ENCODE peak calls at places on chromosomes 6 and 20, in four cellular contexts. M is epithelial cell of proximal tubule, K is AG09319, J is foreskin fibroblast. F is an unnamed sample.

GRCh38 chr6:31356216-31356945 is 598 bp downstream of the HLA-B start:
- DNase-seq in K (no peak), M (no peak), J (no peak), F (no peak)

GRCh38 chr6:148799647-148800046 is 52.8 kb downstream of the UST start:
- DNase-seq in M (no peak), J (no peak), K (no peak), F (no peak)

GRCh38 chr20:47487175-47487917 is 14.3 kb upstream of the NCOA3 start:
- DNase-seq in J (no peak), M (no peak), K (no peak), F (no peak)

GRCh38 chr6:99822741-99823512 is 171.1 kb downstream of the MCHR2 start:
- DNase-seq in M (peak), K (peak), J (peak), F (peak)

GRCh38 chr20:16898433-16898832 is 150.3 kb downstream of the OTOR start:
- DNase-seq in M (no peak), J (peak), K (no peak), F (no peak)

GRCh38 chr20:8912731-8913130 is 156.2 kb upstream of the PLCB4 start:
- DNase-seq in J (no peak), K (no peak), M (no peak), F (no peak)

GRCh38 chr6:37077459-37078296 is 72.2 kb downstream of the FGD2 start:
- DNase-seq in K (peak), M (no peak), J (peak), F (peak)

GRCh38 chr20:63778034-63778752 is 38.6 kb downstream of the SLC2A4RG start:
- DNase-seq in J (no peak), M (no peak), K (no peak), F (no peak)

GRCh38 chr20:10609276-10609675 is 64.5 kb downstream of the JAG1 start:
- DNase-seq in K (peak), M (no peak), J (peak), F (peak)

GRCh38 chr20:10047427-10047826 is 12.6 kb downstream of the ANKEF1 start:
- DNase-seq in K (no peak), J (no peak), M (no peak), F (no peak)

GRCh38 chr20:3819413-3820047 is 817 bp upstream of the AP5S1 start:
- DNase-seq in K (no peak), J (no peak), M (no peak), F (no peak)

GRCh38 chr20:19713851-19714716 is 44.0 kb upstream of the RIN2 start:
- DNase-seq in J (no peak), M (no peak), K (no peak), F (no peak)

GRCh38 chr6:149990109-149990671 is 26.4 kb downstream of the ULBP1 start:
- DNase-seq in M (no peak), J (no peak), K (no peak), F (no peak)

GRCh38 chr20:63980317-63980805 is 571 bp upstream of the PRPF6 start:
- DNase-seq in J (no peak), M (no peak), K (no peak), F (no peak)